ENCODE peak calls at places on chromosome 20, in seven cellular contexts. A is GM20000, Q is neural crest cell, V is colonic mucosa, C is lung, P is AG04450, I is HFFc6. T is an unnamed sample.
A peak's percentile ranks its signal among the peaks of the same experiment; 100 is the strongest.

GRCh38 chr20:61933951-61934715 is 131.5 kb downstream of the TAF4 start:
- DNase-seq in A (no peak), Q (no peak), V (no peak), C (no peak), P (no peak), I (no peak), T (no peak)

GRCh38 chr20:63230800-63231268 is 4.9 kb upstream of the BIRC7 start:
- DNase-seq in A (no peak), Q (peak; percentile 70), V (peak; percentile 42), C (no peak), P (no peak), I (peak; percentile 53), T (no peak)

GRCh38 chr20:8050117-8050837 is 30.7 kb upstream of the TMX4 start:
- DNase-seq in A (no peak), Q (no peak), V (no peak), C (no peak), P (no peak), I (no peak), T (no peak)

GRCh38 chr20:63737690-63737939 is 1.2 kb downstream of the LIME1 start:
- DNase-seq in A (no peak), Q (no peak), V (no peak), C (no peak), P (no peak), I (no peak), T (no peak)

GRCh38 chr20:39911497-39911896 is 777.5 kb downstream of the MAFB start:
- DNase-seq in A (no peak), Q (no peak), V (no peak), C (no peak), P (no peak), I (no peak), T (no peak)

GRCh38 chr20:32508775-32509119 is 76.4 kb downstream of the NOL4L start:
- DNase-seq in A (no peak), Q (no peak), V (no peak), C (no peak), P (no peak), I (no peak), T (no peak)

GRCh38 chr20:45944151-45944964 is 9.9 kb downstream of the PCIF1 start:
- DNase-seq in A (no peak), Q (no peak), V (no peak), C (no peak), P (no peak), I (no peak), T (no peak)

GRCh38 chr20:44181611-44182010 is 5.4 kb downstream of the JPH2 start:
- DNase-seq in A (no peak), Q (no peak), V (no peak), C (no peak), P (no peak), I (no peak), T (no peak)

GRCh38 chr20:50992733-50993457 is 30.0 kb downstream of the KCNG1 start:
- DNase-seq in A (peak; percentile 68), Q (peak; percentile 68), V (peak; percentile 74), C (no peak), P (no peak), I (peak; percentile 47), T (peak; percentile 74)

GRCh38 chr20:896626-897025 is 19.5 kb downstream of the ANGPT4 start:
- DNase-seq in A (no peak), Q (no peak), V (no peak), C (no peak), P (no peak), I (no peak), T (no peak)

GRCh38 chr20:4008877-4009276 is 6.5 kb downstream of the RNF24 start:
- DNase-seq in A (no peak), Q (no peak), V (no peak), C (no peak), P (no peak), I (no peak), T (no peak)
- TF ChIP-seq CTCF in A (no peak), Q (no peak), V (no peak), C (no peak), P (no peak), I (no peak), T (no peak)

DNA sequence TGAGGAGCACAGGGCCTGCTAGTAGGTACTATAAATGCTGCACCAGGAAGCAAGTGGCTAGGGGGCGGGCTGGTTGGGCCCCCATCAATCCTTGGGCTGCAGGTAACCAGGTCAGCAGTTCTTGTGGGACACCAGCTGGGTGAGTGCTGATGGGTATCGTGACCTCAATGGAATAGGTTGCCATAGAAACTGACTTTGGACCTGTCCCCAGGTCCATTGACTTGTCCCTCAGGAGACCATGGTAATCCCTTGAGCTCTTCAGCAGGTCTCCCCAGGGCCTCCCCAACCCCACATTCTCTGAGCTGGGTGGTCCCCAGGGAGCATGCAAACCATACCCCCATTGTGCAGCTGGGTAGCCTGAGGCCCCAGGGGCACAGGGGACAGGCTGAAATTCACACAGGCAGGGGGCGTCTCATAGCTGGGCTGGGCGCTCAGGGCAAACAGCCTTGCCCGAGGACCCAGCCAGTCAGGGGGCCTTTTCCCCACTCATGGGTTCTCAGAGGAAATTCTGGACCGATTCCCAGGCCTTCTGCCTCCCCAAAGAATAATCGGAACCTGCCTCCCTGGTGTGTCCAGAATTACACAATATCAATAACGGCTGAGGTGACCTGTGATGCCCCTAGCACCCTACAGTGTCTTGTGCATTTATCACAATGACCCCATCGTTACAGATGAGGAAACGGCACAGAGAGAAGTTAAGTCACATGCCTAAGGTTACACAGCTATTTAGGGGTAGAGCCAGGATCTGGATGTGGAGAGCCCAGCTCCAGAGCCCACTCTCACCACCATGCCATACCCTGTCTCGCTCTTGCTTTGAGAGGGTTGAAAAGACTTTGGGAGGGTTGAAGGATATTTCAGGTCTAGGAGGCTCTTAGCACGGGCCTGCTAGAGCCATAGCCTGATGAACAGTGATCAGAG is 35.9 kb downstream of the SRC start:
- DNase-seq in A (no peak), Q (no peak), V (no peak), C (no peak), P (no peak), I (no peak), T (no peak)
- TF ChIP-seq CTCF in A (no peak), Q (no peak), V (no peak), C (no peak), P (no peak), I (no peak), T (no peak)

GRCh38 chr20:41848180-41848579 is 230.0 kb upstream of the CHD6 start:
- DNase-seq in A (no peak), Q (no peak), V (no peak), C (no peak), P (no peak), I (no peak), T (no peak)

GRCh38 chr20:41854765-41855164 is 236.6 kb upstream of the CHD6 start:
- DNase-seq in A (no peak), Q (no peak), V (no peak), C (peak; percentile 3), P (no peak), I (peak; percentile 0), T (no peak)

GRCh38 chr20:41853803-41854202 is 235.6 kb upstream of the CHD6 start:
- DNase-seq in A (no peak), Q (no peak), V (no peak), C (no peak), P (no peak), I (no peak), T (no peak)
- TF ChIP-seq CTCF in A (no peak), Q (no peak), V (no peak), C (no peak), P (no peak), I (no peak), T (no peak)

DNA sequence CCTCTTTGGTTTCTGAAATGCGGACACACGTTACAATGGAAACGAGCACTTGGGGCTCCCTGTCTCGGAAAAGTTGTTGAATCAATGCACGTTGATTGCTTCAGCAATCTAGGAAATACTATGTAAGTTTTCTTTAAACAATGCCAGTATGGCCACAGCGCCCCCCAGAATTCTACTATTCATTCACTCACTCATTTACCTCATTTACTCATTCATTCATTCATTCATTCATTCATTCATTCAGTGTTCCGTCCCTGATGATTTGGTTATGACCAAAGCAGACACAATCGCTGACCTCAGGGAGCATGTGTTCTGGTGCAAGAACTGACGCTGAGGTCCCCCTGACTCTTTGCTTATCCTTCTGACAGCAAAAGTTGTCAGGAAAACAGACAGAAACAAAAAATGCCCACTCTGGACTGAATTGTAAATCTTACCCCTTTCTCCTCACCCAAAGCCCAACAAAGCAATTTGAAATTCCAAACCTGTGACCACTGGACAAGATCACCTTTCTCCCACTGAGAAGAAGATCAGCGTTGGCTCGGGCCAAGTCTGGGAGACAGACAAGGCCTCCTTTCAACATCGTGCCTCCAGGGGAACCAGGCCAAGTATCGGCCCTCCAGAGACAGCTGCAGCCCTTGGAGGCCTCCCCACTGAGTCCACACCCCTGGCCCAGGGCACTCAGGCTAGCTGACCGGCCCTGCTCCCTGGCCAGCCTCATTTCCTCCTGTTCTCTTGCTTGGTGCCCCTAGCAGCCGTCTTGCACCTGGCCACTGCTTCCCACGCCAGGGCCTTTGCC is 15.0 kb upstream of the PMEPA1 start:
- DNase-seq in A (no peak), Q (no peak), V (no peak), C (no peak), P (no peak), I (no peak), T (no peak)
- TF ChIP-seq CTCF in A (no peak), Q (no peak), V (no peak), C (no peak), P (no peak), I (peak; percentile 7), T (no peak)

DNA sequence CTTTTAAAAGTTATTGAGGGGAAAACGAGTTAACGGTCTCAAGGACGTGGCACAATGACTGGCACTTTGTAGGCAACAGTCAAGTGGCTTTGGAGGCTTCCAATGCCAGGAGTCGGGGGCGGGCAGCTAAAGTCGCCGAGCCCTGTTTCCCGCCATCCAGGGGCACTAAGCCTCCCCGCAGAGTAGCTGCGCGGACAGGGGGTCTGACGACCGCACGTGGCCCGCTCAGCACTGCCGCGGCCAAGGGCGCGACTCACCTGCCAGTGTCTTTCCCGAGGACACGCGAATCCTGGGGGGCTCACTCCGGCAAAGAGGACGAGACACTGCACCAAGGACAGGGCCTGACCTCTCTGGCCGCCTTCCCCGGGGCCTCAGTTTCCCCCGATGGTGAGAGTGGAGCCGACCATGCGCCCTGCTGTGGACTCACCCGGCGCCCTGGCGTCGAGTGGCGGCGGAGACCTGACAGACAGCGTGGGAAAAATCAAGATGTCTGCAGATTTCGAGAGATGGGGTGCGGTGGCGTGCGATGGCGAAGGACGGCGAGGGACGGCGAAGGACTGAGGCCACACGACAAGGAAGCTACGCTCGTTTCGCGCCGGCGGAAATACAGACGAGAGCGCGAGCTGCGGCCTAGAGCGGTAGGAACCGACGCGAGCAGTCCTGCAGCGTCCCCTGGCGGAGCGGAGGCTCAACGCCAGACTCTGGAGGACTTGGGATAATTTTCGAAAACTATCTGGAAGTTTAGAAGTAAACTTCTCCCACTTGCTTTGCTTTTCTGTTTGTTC is at the start of gene SNHG17:
- DNase-seq in A (peak; percentile 86), Q (peak; percentile 92), V (peak; percentile 90), C (peak; percentile 90), P (peak; percentile 91), I (peak; percentile 87), T (peak; percentile 93)
- TF ChIP-seq CTCF in A (peak; percentile 98), Q (peak; percentile 100), V (peak; percentile 99), C (peak; percentile 100), P (peak; percentile 100), I (peak; percentile 100), T (peak; percentile 99)

T was measured in activated CD8-positive, alpha-beta T cell treated with anti-CD3 and anti-CD28 coated beads for 36 hours.